ENCODE peak calls at places on chromosome 17, in ten cellular contexts. U is breast epithelium; V is epithelial cell of proximal tubule; B is CD4-positive, alpha-beta T cell; A is astrocyte; H is cardiac fibroblast; J is AG09319; D is heart right ventricle; E is osteocyte; F is bronchial epithelial cell. P is an unnamed sample.

GRCh38 chr17:17757391-17757791 is 76.1 kb downstream of the RAI1 start:
- DNase-seq in U (no peak), V (no peak), B (no peak), A (no peak), H (no peak), J (no peak), D (no peak), E (no peak), F (no peak), P (peak; percentile 39)

GRCh38 chr17:38464723-38465419 is 36.6 kb downstream of the ARHGAP23 start:
- DNase-seq in U (peak; percentile 88), V (no peak), B (no peak), A (peak; percentile 91), H (peak; percentile 98), J (peak; percentile 88), D (peak; percentile 87), E (peak; percentile 97), F (peak; percentile 78), P (no peak)

GRCh38 chr17:8674344-8675305 is 44.1 kb upstream of the MYH10 start:
- DNase-seq in U (no peak), V (no peak), B (no peak), A (peak; percentile 75), H (peak; percentile 83), J (no peak), D (peak; percentile 66), E (no peak), F (no peak), P (no peak)

GRCh38 chr17:70310251-70310672 is 140.9 kb downstream of the KCNJ2 start:
- DNase-seq in U (no peak), V (no peak), B (no peak), A (peak; percentile 87), H (peak; percentile 27), J (no peak), D (no peak), E (no peak), F (no peak), P (no peak)

GRCh38 chr17:62705781-62706597 is 78.5 kb downstream of the MRC2 start:
- DNase-seq in U (no peak), V (no peak), B (no peak), A (peak; percentile 53), H (peak; percentile 41), J (no peak), D (no peak), E (no peak), F (no peak), P (no peak)

GRCh38 chr17:65362826-65363225 is 198.6 kb downstream of the AXIN2 start:
- DNase-seq in U (no peak), V (no peak), B (no peak), A (no peak), H (no peak), J (no peak), D (no peak), E (peak; percentile 27), F (peak; percentile 58), P (no peak)

GRCh38 chr17:82520041-82520910 is 744 bp downstream of the FOXK2 start:
- DNase-seq in U (no peak), V (no peak), B (peak; percentile 12), A (peak; percentile 17), H (peak; percentile 32), J (no peak), D (peak; percentile 35), E (no peak), F (no peak), P (peak; percentile 55)

GRCh38 chr17:21286066-21286770 is 1.7 kb downstream of the MAP2K3 start:
- DNase-seq in U (peak; percentile 89), V (peak; percentile 93), B (no peak), A (peak; percentile 98), H (peak; percentile 99), J (peak; percentile 95), D (peak; percentile 82), E (peak; percentile 94), F (peak; percentile 95), P (no peak)

GRCh38 chr17:77666480-77666879 is 292.0 kb upstream of the TNRC6C start:
- DNase-seq in U (no peak), V (no peak), B (no peak), A (no peak), H (no peak), J (no peak), D (no peak), E (no peak), F (no peak), P (no peak)

GRCh38 chr17:57284984-57285646 is 28.8 kb downstream of the MSI2 start:
- DNase-seq in U (no peak), V (no peak), B (peak; percentile 6), A (peak; percentile 47), H (no peak), J (no peak), D (no peak), E (no peak), F (no peak), P (peak; percentile 38)
- TF ChIP-seq CTCF in U (no peak), V (no peak), B (no peak), A (no peak), H (no peak), J (no peak), D (no peak), E (no peak), F (no peak), P (no peak)

DNA sequence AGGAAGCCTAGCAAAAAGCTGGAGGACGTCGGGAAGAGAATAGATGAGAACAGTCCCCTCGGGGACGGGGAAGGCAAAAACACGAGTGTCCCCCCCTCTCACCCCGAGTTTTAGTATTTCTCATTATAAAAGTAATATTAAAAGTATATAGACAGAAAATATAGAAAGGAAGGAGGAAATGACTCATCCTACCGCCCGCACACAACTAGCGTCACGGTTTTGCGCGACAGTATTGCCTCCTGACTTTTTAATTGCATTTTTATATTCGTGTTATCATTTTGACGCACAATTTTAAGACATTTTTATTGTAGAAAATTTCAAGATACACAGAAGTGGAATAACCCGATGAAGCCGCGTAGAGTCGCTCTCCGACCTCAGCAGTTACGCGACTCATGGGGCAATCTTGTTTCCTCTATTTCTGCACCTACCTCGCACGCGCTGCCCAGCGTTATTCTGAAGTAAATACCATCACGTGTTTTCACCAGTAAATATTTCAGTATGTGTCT is 652 bp upstream of the SLC25A19 start:
- DNase-seq in U (peak; percentile 30), V (no peak), B (peak; percentile 47), A (no peak), H (peak; percentile 67), J (no peak), D (peak; percentile 39), E (no peak), F (peak; percentile 34), P (peak; percentile 39)
- TF ChIP-seq CTCF in U (no peak), V (peak; percentile 37), B (peak; percentile 33), A (no peak), H (no peak), J (peak; percentile 29), D (peak; percentile 32), E (no peak), F (no peak), P (no peak)

GRCh38 chr17:73422121-73422520 is 110.3 kb upstream of the CDC42EP4 start:
- DNase-seq in U (no peak), V (no peak), B (no peak), A (no peak), H (no peak), J (no peak), D (no peak), E (no peak), F (no peak), P (no peak)

GRCh38 chr17:73419051-73419450 is 107.2 kb upstream of the CDC42EP4 start:
- DNase-seq in U (no peak), V (no peak), B (no peak), A (no peak), H (no peak), J (no peak), D (no peak), E (no peak), F (no peak), P (no peak)

GRCh38 chr17:73423159-73423715 is 111.4 kb upstream of the CDC42EP4 start:
- DNase-seq in U (no peak), V (no peak), B (no peak), A (no peak), H (no peak), J (no peak), D (no peak), E (no peak), F (no peak), P (no peak)

GRCh38 chr17:73419896-73420295 is 108.1 kb upstream of the CDC42EP4 start:
- DNase-seq in U (no peak), V (no peak), B (no peak), A (no peak), H (no peak), J (no peak), D (no peak), E (no peak), F (no peak), P (no peak)

DNA sequence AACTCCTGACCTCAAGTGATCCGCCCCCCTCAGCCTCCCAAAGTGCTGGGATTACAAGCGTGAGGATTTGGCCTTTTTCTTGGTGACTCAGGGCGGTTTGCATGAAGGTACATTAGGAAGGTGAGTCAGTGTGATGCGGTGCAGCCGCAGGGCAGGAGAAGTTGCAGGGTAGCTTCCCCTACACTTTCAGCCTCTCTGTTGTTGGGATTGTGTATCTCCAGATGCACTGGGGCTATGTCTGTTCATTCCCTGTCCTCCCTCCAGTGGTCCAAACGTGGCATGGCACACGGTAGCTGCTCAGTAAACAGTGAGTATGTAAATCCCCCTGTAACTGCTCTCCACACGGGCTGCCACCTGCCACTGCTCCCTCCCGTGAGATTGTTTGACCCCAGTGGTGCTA is 109.1 kb upstream of the CDC42EP4 start:
- DNase-seq in U (no peak), V (no peak), B (no peak), A (peak; percentile 12), H (no peak), J (no peak), D (no peak), E (no peak), F (peak; percentile 89), P (no peak)
- TF ChIP-seq CTCF in U (no peak), V (peak; percentile 14), B (no peak), A (peak; percentile 22), H (peak; percentile 21), J (no peak), D (no peak), E (peak; percentile 14), F (peak; percentile 16), P (no peak)

DNA sequence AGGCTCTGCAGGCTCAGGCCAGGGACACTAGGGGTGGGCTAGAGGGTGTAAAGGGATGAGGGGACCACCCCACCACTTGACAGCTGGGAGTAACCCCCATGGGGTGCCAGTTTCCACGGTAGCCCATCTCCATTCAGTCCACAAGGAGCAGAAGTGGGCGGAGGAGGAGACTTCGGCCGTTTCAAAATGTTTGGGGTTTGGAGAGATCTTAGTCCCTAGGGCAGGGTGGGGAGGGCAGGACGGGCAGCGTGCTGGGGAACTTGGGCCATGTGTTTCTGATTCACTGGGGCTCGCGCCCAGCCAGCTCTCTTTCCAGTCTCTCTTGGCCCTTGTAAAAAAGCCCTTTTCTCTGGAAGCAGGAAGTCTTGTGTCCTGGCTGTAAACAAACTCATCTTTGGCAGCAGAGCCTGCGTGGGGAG is 8.3 kb downstream of the CYGB start:
- DNase-seq in U (peak; percentile 78), V (no peak), B (no peak), A (peak; percentile 54), H (peak; percentile 96), J (peak; percentile 91), D (peak; percentile 80), E (no peak), F (peak; percentile 62), P (no peak)
- TF ChIP-seq CTCF in U (peak; percentile 18), V (no peak), B (no peak), A (no peak), H (peak; percentile 11), J (no peak), D (no peak), E (no peak), F (no peak), P (no peak)

GRCh38 chr17:67833946-67834631 is 8.8 kb downstream of the BPTF start:
- DNase-seq in U (no peak), V (no peak), B (no peak), A (no peak), H (no peak), J (no peak), D (no peak), E (peak; percentile 15), F (no peak), P (no peak)
- TF ChIP-seq CTCF in U (no peak), V (peak; percentile 12), B (no peak), A (no peak), H (no peak), J (no peak), D (no peak), E (no peak), F (no peak), P (no peak)

P was measured in activated B cell treated with CpG ODN at 0.5 μM for 24 hours.